ENCODE peak calls at places on chromosomes 2 and 18, in ten cellular contexts. J is PC-9, S is colonic mucosa, A is upper lobe of right lung, K is fibroblast of pulmonary artery, W is hepatocyte, U is GM12878, O is lung, M is heart right ventricle, Q is foreskin fibroblast. P is an unnamed sample.

GRCh38 chr2:240644171-240644651 is 18.9 kb downstream of the GPR35 start:
- DNase-seq in J (no peak), S (no peak), A (peak), K (no peak), W (no peak), U (no peak), O (peak), M (no peak), Q (no peak), P (no peak)

GRCh38 chr2:55097462-55098410 is 47.5 kb upstream of the RTN4 start:
- DNase-seq in J (peak), S (no peak), A (no peak), K (peak), W (peak), U (no peak), O (no peak), M (no peak), Q (no peak), P (no peak)

GRCh38 chr2:198756166-198756565 is 701.6 kb downstream of the SATB2 start:
- DNase-seq in J (no peak), S (no peak), A (no peak), K (peak), W (no peak), U (no peak), O (no peak), M (no peak), Q (peak), P (no peak)

GRCh38 chr2:233208382-233209116 is 42.9 kb upstream of the ATG16L1 start:
- DNase-seq in J (peak), S (no peak), A (no peak), K (no peak), W (peak), U (no peak), O (no peak), M (no peak), Q (no peak), P (no peak)

GRCh38 chr18:25743661-25744151 is 346.7 kb downstream of the SS18 start:
- DNase-seq in J (no peak), S (no peak), A (no peak), K (no peak), W (no peak), U (no peak), O (no peak), M (no peak), Q (no peak), P (no peak)

GRCh38 chr18:58223717-58224424 is 179.8 kb downstream of the NEDD4L start:
- DNase-seq in J (peak), S (peak), A (peak), K (peak), W (peak), U (no peak), O (peak), M (peak), Q (peak), P (peak)

GRCh38 chr2:3459185-3460015 is 59.9 kb downstream of the ADI1 start:
- DNase-seq in J (no peak), S (no peak), A (peak), K (no peak), W (peak), U (no peak), O (peak), M (peak), Q (no peak), P (no peak)

GRCh38 chr2:52821631-52822030 is 946.0 kb upstream of the CHAC2 start:
- DNase-seq in J (no peak), S (no peak), A (no peak), K (no peak), W (peak), U (no peak), O (no peak), M (no peak), Q (no peak), P (no peak)

GRCh38 chr2:96156926-96157648 is 11.8 kb upstream of the DUSP2 start:
- DNase-seq in J (no peak), S (no peak), A (peak), K (no peak), W (no peak), U (peak), O (no peak), M (no peak), Q (no peak), P (no peak)

GRCh38 chr2:149004836-149005235 is 33.7 kb upstream of the LYPD6B start:
- DNase-seq in J (no peak), S (no peak), A (no peak), K (no peak), W (no peak), U (no peak), O (no peak), M (no peak), Q (no peak), P (peak)

GRCh38 chr2:55302241-55302640 is 33.2 kb upstream of the MTIF2 start:
- DNase-seq in J (no peak), S (no peak), A (no peak), K (no peak), W (no peak), U (peak), O (no peak), M (no peak), Q (no peak), P (no peak)

GRCh38 chr2:204274991-204275390 is 270.3 kb upstream of the PARD3B start:
- DNase-seq in J (no peak), S (no peak), A (no peak), K (no peak), W (no peak), U (no peak), O (no peak), M (no peak), Q (no peak), P (no peak)

GRCh38 chr2:196293751-196294486 is 122.5 kb upstream of the STK17B start:
- DNase-seq in J (peak), S (no peak), A (no peak), K (peak), W (peak), U (no peak), O (no peak), M (no peak), Q (peak), P (no peak)

GRCh38 chr18:55343396-55344073 is 244.5 kb downstream of the TCF4 start:
- DNase-seq in J (no peak), S (no peak), A (no peak), K (peak), W (peak), U (no peak), O (no peak), M (no peak), Q (peak), P (no peak)

GRCh38 chr2:72954376-72955187 is 37.3 kb downstream of the EMX1 start:
- DNase-seq in J (no peak), S (no peak), A (no peak), K (no peak), W (no peak), U (no peak), O (no peak), M (no peak), Q (no peak), P (no peak)

GRCh38 chr18:51137051-51137729 is 60.3 kb downstream of the MEX3C start:
- DNase-seq in J (peak), S (no peak), A (no peak), K (no peak), W (no peak), U (no peak), O (no peak), M (no peak), Q (no peak), P (no peak)

GRCh38 chr2:70748002-70748779 is 19.8 kb downstream of the ADD2 start:
- DNase-seq in J (no peak), S (no peak), A (no peak), K (no peak), W (no peak), U (no peak), O (no peak), M (no peak), Q (no peak), P (no peak)

GRCh38 chr2:150911766-150912280 is 349.8 kb downstream of the RBM43 start:
- DNase-seq in J (peak), S (peak), A (peak), K (peak), W (peak), U (no peak), O (peak), M (peak), Q (peak), P (no peak)

GRCh38 chr2:155377178-155377780 is 678.8 kb downstream of the KCNJ3 start:
- DNase-seq in J (no peak), S (no peak), A (no peak), K (peak), W (peak), U (no peak), O (no peak), M (no peak), Q (peak), P (no peak)

GRCh38 chr18:79523221-79523737 is 127.5 kb downstream of the NFATC1 start:
- DNase-seq in J (no peak), S (no peak), A (peak), K (no peak), W (no peak), U (no peak), O (no peak), M (no peak), Q (no peak), P (no peak)

GRCh38 chr2:105144128-105144940 is 97.2 kb upstream of the GPR45 start:
- DNase-seq in J (no peak), S (no peak), A (no peak), K (no peak), W (no peak), U (no peak), O (no peak), M (no peak), Q (no peak), P (no peak)

GRCh38 chr18:49591271-49591670 is 29.4 kb downstream of the LIPG start:
- DNase-seq in J (no peak), S (peak), A (no peak), K (no peak), W (no peak), U (no peak), O (no peak), M (no peak), Q (no peak), P (no peak)

GRCh38 chr18:59040770-59041148 is 98.9 kb upstream of the SEC11C start:
- DNase-seq in J (no peak), S (no peak), A (no peak), K (no peak), W (no peak), U (no peak), O (no peak), M (no peak), Q (no peak), P (no peak)

GRCh38 chr2:70922591-70923234 is 13.0 kb upstream of the ATP6V1B1 start:
- DNase-seq in J (no peak), S (no peak), A (no peak), K (no peak), W (peak), U (no peak), O (no peak), M (no peak), Q (no peak), P (no peak)

DNA sequence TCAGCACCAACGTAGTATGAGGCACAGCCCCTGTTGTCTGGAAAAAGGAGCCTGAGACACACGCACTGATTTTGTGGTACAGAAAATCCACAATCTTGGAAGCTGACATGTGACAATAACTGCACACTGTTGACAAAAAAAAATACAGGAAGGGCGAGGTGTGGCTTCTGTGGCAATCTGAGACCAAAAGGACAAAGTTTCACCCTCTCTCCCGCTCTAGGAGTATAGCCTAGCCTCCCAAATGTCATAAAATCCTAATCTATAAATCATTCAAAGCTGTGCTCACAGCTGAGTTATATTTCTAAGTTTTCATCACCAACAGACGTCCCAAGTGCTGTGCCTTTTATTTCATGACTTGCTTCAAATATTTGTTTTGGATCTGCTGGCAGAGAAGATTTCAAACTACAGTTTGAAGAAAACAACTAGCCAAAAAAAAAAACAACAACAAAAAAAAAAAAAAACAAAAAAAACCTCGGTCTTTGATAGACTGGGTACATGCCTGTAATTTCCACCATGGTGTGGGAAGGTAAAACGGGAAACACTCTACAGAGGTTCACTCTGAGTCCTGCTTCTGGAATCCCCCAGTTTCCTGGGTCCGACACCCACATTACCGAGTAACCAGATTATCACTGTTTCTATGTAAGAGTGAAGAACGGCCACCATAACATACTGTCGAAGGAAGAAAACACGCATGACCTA is 61.0 kb downstream of the C2orf76 start:
- DNase-seq in J (no peak), S (peak), A (no peak), K (no peak), W (no peak), U (no peak), O (no peak), M (no peak), Q (no peak), P (no peak)
- H3K4me3 ChIP-seq in J (no peak), S (no peak), A (no peak), K (no peak), W (no peak), U (no peak), O (no peak), M (peak), Q (no peak), P (no peak)

GRCh38 chr2:205696541-205697441 is 14.5 kb downstream of the NRP2 start:
- DNase-seq in J (no peak), S (no peak), A (no peak), K (peak), W (peak), U (no peak), O (no peak), M (no peak), Q (no peak), P (no peak)
- TF ChIP-seq CTCF in J (no peak), S (no peak), A (peak), K (peak), W (peak), U (no peak), O (no peak), M (no peak), Q (peak), P (peak)

DNA sequence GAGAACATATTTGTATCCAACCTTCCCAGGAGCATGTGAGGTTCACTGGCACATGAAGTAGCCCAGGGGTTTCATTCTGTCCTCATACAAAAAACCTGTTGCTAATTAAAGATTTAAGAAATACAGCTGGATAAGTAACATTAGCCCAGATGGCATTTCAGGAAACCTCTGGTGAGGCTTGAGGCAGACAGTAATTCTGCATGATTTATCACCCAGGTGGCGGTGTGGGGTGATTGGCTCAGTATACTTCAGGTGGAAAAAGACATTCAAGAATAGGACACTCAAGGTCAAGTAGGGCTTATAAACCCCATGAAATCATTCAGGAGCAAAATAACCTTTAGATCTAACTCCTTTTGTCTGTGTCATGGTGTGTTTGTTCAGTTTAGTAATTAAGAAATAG is 237.5 kb downstream of the RNF144A start:
- DNase-seq in J (no peak), S (no peak), A (no peak), K (no peak), W (no peak), U (no peak), O (no peak), M (no peak), Q (no peak), P (no peak)
- H3K4me3 ChIP-seq in J (no peak), S (no peak), A (no peak), K (no peak), W (no peak), U (no peak), O (no peak), M (no peak), Q (no peak), P (no peak)

GRCh38 chr2:100427627-100428258 is 10.3 kb upstream of the CHST10 start:
- DNase-seq in J (no peak), S (peak), A (peak), K (peak), W (peak), U (no peak), O (peak), M (peak), Q (peak), P (no peak)
- TF ChIP-seq CTCF in J (peak), S (peak), A (peak), K (peak), W (peak), U (peak), O (peak), M (peak), Q (peak), P (peak)

DNA sequence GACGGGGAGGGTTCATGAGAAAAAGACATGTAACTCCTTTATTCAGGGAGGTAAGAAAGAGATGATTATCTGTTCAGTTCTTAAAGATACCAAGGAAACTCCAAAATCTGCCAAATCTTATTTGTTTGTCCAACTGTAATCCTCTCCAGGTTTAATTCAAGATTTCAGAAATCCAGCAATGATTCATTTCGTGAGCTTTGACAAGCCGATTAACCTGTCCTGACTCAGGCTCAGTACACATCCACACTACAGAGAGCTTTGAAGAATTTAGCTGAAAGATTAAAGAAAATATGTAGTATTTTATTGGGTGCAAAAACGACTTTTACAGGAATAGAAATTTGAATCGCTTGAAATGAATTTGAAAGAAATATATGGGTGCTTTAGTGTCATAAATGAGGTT is 1.1 kb downstream of the SPAG16 start:
- DNase-seq in J (no peak), S (no peak), A (no peak), K (no peak), W (no peak), U (no peak), O (no peak), M (no peak), Q (no peak), P (no peak)
- H3K4me3 ChIP-seq in J (peak), S (peak), A (peak), K (peak), W (peak), U (no peak), O (no peak), M (peak), Q (peak), P (peak)

GRCh38 chr2:40274284-40274683 is 177.6 kb downstream of the SLC8A1 start:
- DNase-seq in J (no peak), S (no peak), A (no peak), K (no peak), W (no peak), U (no peak), O (no peak), M (no peak), Q (no peak), P (no peak)

GRCh38 chr2:40273623-40274236 is 178.2 kb downstream of the SLC8A1 start:
- DNase-seq in J (no peak), S (no peak), A (no peak), K (peak), W (no peak), U (no peak), O (no peak), M (no peak), Q (peak), P (no peak)

GRCh38 chr2:40276076-40276475 is 175.8 kb downstream of the SLC8A1 start:
- DNase-seq in J (no peak), S (no peak), A (no peak), K (no peak), W (no peak), U (no peak), O (no peak), M (no peak), Q (no peak), P (no peak)

DNA sequence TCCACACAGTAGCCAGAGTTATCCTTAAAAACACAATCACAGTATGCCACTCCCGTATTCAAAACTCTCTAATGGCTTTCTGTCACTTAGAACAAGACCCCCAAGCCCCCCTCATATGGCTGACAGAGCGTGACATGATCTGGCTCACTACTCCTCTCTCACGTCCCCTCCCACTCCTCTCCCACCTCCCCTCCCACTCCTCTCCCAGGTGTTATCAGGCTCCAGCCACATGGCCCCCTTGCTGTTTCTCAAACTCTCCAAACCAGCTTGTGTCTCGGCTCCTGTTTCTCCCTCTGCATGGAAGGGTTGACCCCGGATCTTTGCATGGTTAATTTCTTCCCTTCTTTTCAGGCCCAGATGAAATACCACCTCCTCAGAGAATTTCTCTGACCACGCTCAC is 180.8 kb downstream of the SLC8A1 start:
- DNase-seq in J (no peak), S (no peak), A (no peak), K (no peak), W (no peak), U (no peak), O (no peak), M (no peak), Q (no peak), P (no peak)
- TF ChIP-seq CTCF in J (no peak), S (no peak), A (no peak), K (no peak), W (no peak), U (no peak), O (no peak), M (no peak), Q (no peak), P (no peak)

GRCh38 chr2:10650746-10651145 is 39.0 kb downstream of the NOL10 start:
- DNase-seq in J (no peak), S (no peak), A (no peak), K (no peak), W (no peak), U (no peak), O (no peak), M (no peak), Q (no peak), P (no peak)

GRCh38 chr2:10647451-10647850 is 42.3 kb downstream of the NOL10 start:
- DNase-seq in J (no peak), S (no peak), A (no peak), K (no peak), W (no peak), U (no peak), O (no peak), M (no peak), Q (no peak), P (no peak)

GRCh38 chr2:10646153-10646552 is 43.6 kb downstream of the NOL10 start:
- DNase-seq in J (no peak), S (no peak), A (no peak), K (no peak), W (no peak), U (no peak), O (no peak), M (no peak), Q (no peak), P (no peak)

GRCh38 chr2:10647886-10648605 is 41.7 kb downstream of the NOL10 start:
- DNase-seq in J (no peak), S (no peak), A (no peak), K (no peak), W (no peak), U (no peak), O (no peak), M (no peak), Q (no peak), P (no peak)
- H3K4me3 ChIP-seq in J (no peak), S (no peak), A (no peak), K (no peak), W (no peak), U (no peak), O (no peak), M (no peak), Q (no peak), P (no peak)

GRCh38 chr2:65818873-65819451 is 386.6 kb upstream of the SPRED2 start:
- DNase-seq in J (no peak), S (no peak), A (no peak), K (no peak), W (peak), U (no peak), O (no peak), M (no peak), Q (no peak), P (no peak)

GRCh38 chr2:65807942-65808341 is 375.5 kb upstream of the SPRED2 start:
- DNase-seq in J (no peak), S (no peak), A (no peak), K (no peak), W (no peak), U (no peak), O (no peak), M (no peak), Q (no peak), P (no peak)

DNA sequence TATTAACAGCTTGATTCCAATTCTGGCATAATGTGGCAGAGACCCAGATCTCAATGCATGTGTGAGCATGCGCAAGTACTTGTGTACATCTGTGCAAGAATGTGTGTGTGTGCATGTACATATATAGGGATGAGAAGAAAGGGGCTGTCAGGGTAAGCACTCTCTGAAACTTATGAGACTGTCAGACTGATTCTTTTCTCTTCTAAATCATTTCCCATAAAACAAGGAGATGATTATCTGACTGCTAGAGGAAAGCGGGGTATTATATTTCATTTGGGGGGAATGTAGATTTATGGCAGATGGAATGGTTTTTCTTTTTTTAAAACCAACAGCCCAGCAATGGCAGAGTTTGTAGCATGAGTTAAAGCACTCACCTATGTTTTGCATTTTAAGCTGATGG is 381.4 kb upstream of the SPRED2 start:
- DNase-seq in J (no peak), S (no peak), A (no peak), K (no peak), W (no peak), U (no peak), O (no peak), M (no peak), Q (no peak), P (no peak)
- TF ChIP-seq CTCF in J (no peak), S (no peak), A (no peak), K (no peak), W (no peak), U (no peak), O (no peak), M (no peak), Q (no peak), P (no peak)

P was measured in kidney epithelial cell.